ENCODE peak calls at places on chromosome 14, in eight cellular contexts. D, B, C, L, S, J, T and X are unnamed samples.
A peak's percentile ranks its signal among the peaks of the same experiment; 100 is the strongest.

GRCh38 chr14:76902591-76902990 is 76.4 kb downstream of the LRRC74A start:
- DNase-seq in D (no peak), B (no peak), C (no peak), L (no peak), S (no peak), J (no peak), T (no peak), X (no peak)

GRCh38 chr14:101561897-101562490 is 699 bp downstream of the DIO3 start:
- DNase-seq in D (no peak), B (no peak), C (no peak), L (no peak), S (no peak), J (no peak), T (no peak), X (no peak)

GRCh38 chr14:37819155-37820015 is 224.0 kb downstream of the TTC6 start:
- DNase-seq in D (no peak), B (no peak), C (no peak), L (peak; percentile 46), S (no peak), J (no peak), T (no peak), X (no peak)

GRCh38 chr14:68442828-68443460 is 349.9 kb downstream of the ZFP36L1 start:
- DNase-seq in D (no peak), B (no peak), C (no peak), L (no peak), S (no peak), J (no peak), T (no peak), X (no peak)

GRCh38 chr14:70654609-70655008 is 12.9 kb downstream of the TTC9 start:
- DNase-seq in D (no peak), B (no peak), C (no peak), L (no peak), S (no peak), J (no peak), T (no peak), X (no peak)

GRCh38 chr14:72049462-72049861 is 117.2 kb downstream of the RGS6 start:
- DNase-seq in D (no peak), B (no peak), C (no peak), L (no peak), S (no peak), J (no peak), T (no peak), X (no peak)

GRCh38 chr14:29645117-29645516 is 282.5 kb downstream of the PRKD1 start:
- DNase-seq in D (no peak), B (no peak), C (no peak), L (no peak), S (no peak), J (no peak), T (no peak), X (no peak)

GRCh38 chr14:83463500-83464098 is 1929.9 kb upstream of the SEL1L start:
- DNase-seq in D (peak; percentile 17), B (no peak), C (no peak), L (peak; percentile 90), S (no peak), J (peak; percentile 43), T (peak; percentile 37), X (peak; percentile 36)

GRCh38 chr14:53841109-53842099 is 115.2 kb downstream of the BMP4 start:
- DNase-seq in D (no peak), B (no peak), C (no peak), L (no peak), S (no peak), J (no peak), T (no peak), X (no peak)

GRCh38 chr14:71579331-71579730 is 352.9 kb upstream of the RGS6 start:
- DNase-seq in D (no peak), B (no peak), C (no peak), L (no peak), S (no peak), J (no peak), T (no peak), X (no peak)

GRCh38 chr14:61098711-61099110 is 117.7 kb downstream of the SLC38A6 start:
- DNase-seq in D (no peak), B (no peak), C (no peak), L (no peak), S (no peak), J (no peak), T (no peak), X (no peak)

DNA sequence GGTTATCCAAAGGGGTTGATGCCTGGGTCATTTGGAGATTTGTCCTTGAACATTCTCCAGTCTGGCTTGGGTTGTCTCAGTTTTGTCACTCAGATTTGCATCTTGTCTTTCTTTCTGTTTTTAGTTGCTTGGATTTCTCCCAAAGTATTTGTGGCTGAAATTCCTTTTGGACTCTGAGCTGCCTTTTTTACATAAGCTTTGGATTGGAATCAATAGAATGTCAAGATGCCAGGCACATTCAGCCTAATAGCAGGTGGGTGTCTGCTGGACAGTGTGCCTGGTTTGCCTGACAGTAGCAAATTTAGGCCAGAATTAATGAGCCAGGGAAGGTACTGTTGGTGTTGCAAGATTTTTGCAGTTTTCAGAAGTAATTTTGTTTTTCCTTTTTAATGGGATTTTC is 50.0 kb downstream of the FLRT2 start:
- DNase-seq in D (no peak), B (no peak), C (no peak), L (no peak), S (no peak), J (no peak), T (no peak), X (no peak)
- H3K4me1 ChIP-seq in D (peaks cover 12% of the 10 kb centered on the region), B (peaks cover 3% of the 10 kb centered on the region), C (no peaks in the 10 kb centered on the region), L (peaks cover 45% of the 10 kb centered on the region), S (no peaks in the 10 kb centered on the region), J (no peaks in the 10 kb centered on the region), T (no peaks in the 10 kb centered on the region), X (no peaks in the 10 kb centered on the region)

GRCh38 chr14:89202413-89202812 is 214.6 kb downstream of the FOXN3 start:
- DNase-seq in D (no peak), B (no peak), C (no peak), L (no peak), S (no peak), J (no peak), T (no peak), X (no peak)

GRCh38 chr14:89205137-89205740 is 211.8 kb downstream of the FOXN3 start:
- DNase-seq in D (no peak), B (no peak), C (no peak), L (no peak), S (no peak), J (no peak), T (no peak), X (no peak)

GRCh38 chr14:89201645-89202044 is 215.4 kb downstream of the FOXN3 start:
- DNase-seq in D (no peak), B (no peak), C (no peak), L (no peak), S (no peak), J (no peak), T (no peak), X (no peak)

GRCh38 chr14:89207925-89208328 is 209.1 kb downstream of the FOXN3 start:
- DNase-seq in D (no peak), B (no peak), C (no peak), L (no peak), S (no peak), J (no peak), T (no peak), X (no peak)

GRCh38 chr14:89206426-89206825 is 210.6 kb downstream of the FOXN3 start:
- DNase-seq in D (no peak), B (no peak), C (no peak), L (no peak), S (no peak), J (no peak), T (no peak), X (no peak)
- H3K4me3 ChIP-seq in D (no peak overlapping the region), B (no peak overlapping the region), C (no peak overlapping the region), L (no peak overlapping the region), S (no peak overlapping the region), J (no peak overlapping the region), T (no peak overlapping the region), X (no peak overlapping the region)

GRCh38 chr14:32408018-32408417 is 78.9 kb downstream of the AKAP6 start:
- DNase-seq in D (peak; percentile 54), B (no peak), C (peak; percentile 17), L (no peak), S (peak; percentile 74), J (no peak), T (no peak), X (no peak)

GRCh38 chr14:32404784-32405573 is 75.9 kb downstream of the AKAP6 start:
- DNase-seq in D (no peak), B (no peak), C (peak; percentile 44), L (peak; percentile 22), S (no peak), J (no peak), T (peak; percentile 45), X (no peak)

GRCh38 chr14:32403688-32404087 is 74.6 kb downstream of the AKAP6 start:
- DNase-seq in D (no peak), B (no peak), C (no peak), L (no peak), S (no peak), J (no peak), T (no peak), X (no peak)

GRCh38 chr14:32407170-32407569 is 78.1 kb downstream of the AKAP6 start:
- DNase-seq in D (no peak), B (no peak), C (no peak), L (no peak), S (no peak), J (no peak), T (no peak), X (no peak)

GRCh38 chr14:32405856-32406255 is 76.8 kb downstream of the AKAP6 start:
- DNase-seq in D (no peak), B (no peak), C (no peak), L (no peak), S (no peak), J (no peak), T (no peak), X (no peak)
- TF ChIP-seq CTCF in D (no peak), B (no peak), C (no peak), L (no peak), S (no peak), J (no peak), T (no peak), X (no peak)

GRCh38 chr14:22174412-22174811 is 414.6 kb downstream of the DAD1 start:
- DNase-seq in D (no peak), B (no peak), C (no peak), L (no peak), S (no peak), J (peak; percentile 40), T (no peak), X (no peak)
- H3K4me1 ChIP-seq in D (no peaks in the 10 kb centered on the region), B (no peaks in the 10 kb centered on the region), C (peaks cover 20% of the 10 kb centered on the region), L (no peaks in the 10 kb centered on the region), S (no peaks in the 10 kb centered on the region), J (peaks cover 34% of the 10 kb centered on the region), T (no peaks in the 10 kb centered on the region), X (no peaks in the 10 kb centered on the region)

DNA sequence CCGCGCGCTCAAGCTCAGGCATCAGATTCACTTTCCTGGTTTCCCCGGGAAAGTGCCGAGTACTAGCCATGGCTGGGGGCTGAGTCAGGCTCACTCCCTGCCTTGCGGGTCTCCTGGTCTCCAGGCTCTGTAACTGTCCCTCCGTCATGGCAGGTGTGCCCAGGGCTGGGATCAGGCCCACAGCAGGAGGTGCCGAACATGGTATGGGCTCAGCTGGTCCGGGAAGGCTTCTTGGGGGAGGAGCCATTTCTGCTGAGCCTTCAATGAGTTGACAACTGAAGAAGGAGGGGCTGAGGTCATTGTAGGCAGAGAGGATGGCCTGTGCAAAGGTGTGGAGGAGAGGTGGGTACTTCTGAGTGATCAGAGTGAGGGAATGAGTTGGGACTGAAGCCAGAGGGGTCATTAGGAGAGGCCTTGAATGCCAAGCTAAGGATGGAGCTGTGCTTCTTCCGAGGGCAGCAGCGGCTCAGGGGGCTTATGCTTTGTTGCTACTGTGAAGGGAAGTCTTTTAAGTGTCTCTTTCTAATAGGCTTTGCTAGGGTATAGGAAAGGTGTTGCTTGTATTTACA is 769 bp downstream of the EXOC3L4 start:
- DNase-seq in D (no peak), B (no peak), C (no peak), L (no peak), S (no peak), J (no peak), T (no peak), X (no peak)
- H3K4me3 ChIP-seq in D (no peak overlapping the region), B (no peak overlapping the region), C (peak overlapping the region; percentile 40), L (no peak overlapping the region), S (no peak overlapping the region), J (no peak overlapping the region), T (no peak overlapping the region), X (no peak overlapping the region)

GRCh38 chr14:88829685-88830302 is 5.3 kb downstream of the TTC8 start:
- DNase-seq in D (no peak), B (no peak), C (no peak), L (no peak), S (no peak), J (no peak), T (no peak), X (no peak)
- TF ChIP-seq CTCF in D (no peak), B (no peak), C (no peak), L (no peak), S (no peak), J (no peak), T (no peak), X (no peak)